ENCODE peak calls at places on chromosomes 1 and 21, in seven cellular contexts. X, P, L, F, A, K and W are unnamed samples.

GRCh38 chr1:169196566-169196965 is 90.1 kb downstream of the ATP1B1 start:
- DNase-seq in X (no peak), P (no peak), L (no peak), F (no peak), A (no peak), K (no peak), W (no peak)

GRCh38 chr1:66833112-66833511 is 32.0 kb upstream of the INSL5 start:
- DNase-seq in X (no peak), P (no peak), L (no peak), F (no peak), A (no peak), K (no peak), W (no peak)

GRCh38 chr1:29647581-29647980 is 411.3 kb downstream of the PTPRU start:
- DNase-seq in X (peak; percentile 5), P (no peak), L (no peak), F (no peak), A (no peak), K (no peak), W (no peak)

GRCh38 chr1:38728176-38728908 is 131.2 kb downstream of the RRAGC start:
- DNase-seq in X (peak; percentile 83), P (no peak), L (peak; percentile 56), F (no peak), A (peak; percentile 35), K (peak; percentile 69), W (no peak)

GRCh38 chr1:50358962-50359361 is 64.3 kb downstream of the DMRTA2 start:
- DNase-seq in X (no peak), P (no peak), L (no peak), F (no peak), A (no peak), K (no peak), W (no peak)

GRCh38 chr1:36155560-36156328 is at the start of gene MAP7D1:
- DNase-seq in X (peak; percentile 86), P (peak; percentile 91), L (peak; percentile 72), F (peak; percentile 93), A (no peak), K (peak; percentile 86), W (peak; percentile 87)

GRCh38 chr1:224340711-224341384 is 10.9 kb upstream of the NVL start:
- DNase-seq in X (peak; percentile 15), P (peak; percentile 37), L (no peak), F (peak; percentile 61), A (no peak), K (no peak), W (peak; percentile 70)

GRCh38 chr1:101436100-101436511 is 199.3 kb downstream of the S1PR1 start:
- DNase-seq in X (no peak), P (peak; percentile 81), L (no peak), F (no peak), A (no peak), K (no peak), W (no peak)

GRCh38 chr1:179831852-179832699 is 45.5 kb downstream of the TOR1AIP2 start:
- DNase-seq in X (peak; percentile 34), P (peak; percentile 26), L (no peak), F (peak; percentile 24), A (no peak), K (no peak), W (peak; percentile 42)

GRCh38 chr1:209650454-209650853 is 1.8 kb downstream of the LAMB3 start:
- DNase-seq in X (no peak), P (no peak), L (no peak), F (no peak), A (no peak), K (no peak), W (no peak)

GRCh38 chr1:234934611-234935033 is 194.0 kb downstream of the TOMM20 start:
- DNase-seq in X (peak; percentile 77), P (no peak), L (peak; percentile 80), F (peak; percentile 40), A (no peak), K (no peak), W (no peak)

GRCh38 chr1:235168375-235168774 is 7.3 kb upstream of the RBM34 start:
- DNase-seq in X (no peak), P (no peak), L (no peak), F (no peak), A (no peak), K (no peak), W (no peak)

GRCh38 chr1:56688522-56689026 is 43.5 kb downstream of the PRKAA2 start:
- DNase-seq in X (peak; percentile 39), P (peak; percentile 14), L (peak; percentile 71), F (no peak), A (no peak), K (no peak), W (no peak)

GRCh38 chr1:38527373-38527966 is 332.1 kb downstream of the RRAGC start:
- DNase-seq in X (no peak), P (peak; percentile 88), L (no peak), F (peak; percentile 79), A (no peak), K (no peak), W (no peak)

GRCh38 chr1:2204384-2205190 is 10.0 kb upstream of the FAAP20 start:
- DNase-seq in X (peak; percentile 87), P (no peak), L (no peak), F (no peak), A (no peak), K (peak; percentile 90), W (peak; percentile 82)

GRCh38 chr21:34204481-34205439 is 131.4 kb downstream of the MRPS6 start:
- DNase-seq in X (no peak), P (no peak), L (no peak), F (no peak), A (no peak), K (no peak), W (no peak)

GRCh38 chr1:174000274-174000852 is 21.8 kb downstream of the RC3H1 start:
- DNase-seq in X (no peak), P (no peak), L (peak; percentile 30), F (no peak), A (no peak), K (no peak), W (no peak)

GRCh38 chr1:206725053-206725963 is 40.6 kb downstream of the MAPKAPK2 start:
- DNase-seq in X (peak; percentile 48), P (peak; percentile 78), L (no peak), F (peak; percentile 80), A (no peak), K (no peak), W (no peak)
- TF ChIP-seq CTCF in X (peak; percentile 77), P (peak; percentile 80), L (peak; percentile 88), F (peak; percentile 49), A (peak; percentile 79), K (peak; percentile 31), W (peak; percentile 71)

DNA sequence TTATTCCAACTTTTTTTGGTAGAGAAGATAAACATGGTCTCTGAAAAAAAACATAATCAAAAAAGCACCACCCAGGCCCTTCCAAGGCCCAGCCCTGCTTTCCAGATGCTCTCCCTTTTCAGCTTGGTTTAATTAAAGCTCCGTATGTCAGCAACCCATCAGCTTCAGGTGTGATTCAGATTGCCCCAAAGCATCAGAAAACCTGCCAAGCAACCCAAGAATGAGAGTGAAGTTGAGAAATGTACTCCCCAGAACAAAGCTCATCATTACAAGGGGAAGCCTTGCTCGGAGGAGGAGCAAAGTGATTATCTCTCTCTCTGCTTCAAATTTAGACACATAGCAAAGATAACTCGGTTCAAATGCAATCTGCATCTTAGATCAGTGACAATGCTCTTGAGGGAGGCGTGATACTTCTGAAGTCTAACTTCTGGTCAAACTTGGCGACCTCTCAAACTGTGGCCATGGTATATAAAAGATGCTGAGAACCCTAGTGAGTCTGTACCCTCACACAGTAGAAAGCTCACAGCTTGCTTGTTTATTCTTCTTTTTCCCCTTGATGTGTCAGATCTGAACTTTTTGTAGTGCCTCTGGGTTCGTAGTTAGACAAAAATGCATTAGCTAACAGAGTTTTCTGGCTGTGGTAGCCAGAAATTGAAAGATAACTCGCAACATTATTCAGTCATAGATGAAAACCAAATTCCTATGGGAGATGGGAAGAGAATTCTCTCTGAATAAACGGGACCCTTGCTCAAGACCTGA is 63.3 kb upstream of the ZC3H11B start:
- DNase-seq in X (no peak), P (no peak), L (peak; percentile 70), F (no peak), A (no peak), K (no peak), W (no peak)
- TF ChIP-seq CTCF in X (no peak), P (no peak), L (no peak), F (no peak), A (no peak), K (no peak), W (no peak)

GRCh38 chr1:9084883-9085282 is 15.4 kb upstream of the SLC2A5 start:
- DNase-seq in X (peak; percentile 43), P (no peak), L (peak; percentile 9), F (no peak), A (no peak), K (no peak), W (no peak)
- TF ChIP-seq CTCF in X (no peak), P (no peak), L (no peak), F (no peak), A (no peak), K (no peak), W (no peak)

GRCh38 chr1:159889202-159889601 is 10.8 kb downstream of the CFAP45 start:
- DNase-seq in X (no peak), P (peak; percentile 58), L (no peak), F (peak; percentile 33), A (no peak), K (no peak), W (no peak)

GRCh38 chr1:159892944-159893343 is 7.0 kb downstream of the CFAP45 start:
- DNase-seq in X (no peak), P (no peak), L (no peak), F (no peak), A (no peak), K (no peak), W (no peak)

GRCh38 chr1:159891275-159892157 is 8.4 kb downstream of the CFAP45 start:
- DNase-seq in X (peak; percentile 89), P (peak; percentile 89), L (peak; percentile 86), F (peak; percentile 93), A (peak; percentile 61), K (peak; percentile 74), W (no peak)

GRCh38 chr1:159884296-159884695 is 15.7 kb downstream of the CFAP45 start:
- DNase-seq in X (no peak), P (no peak), L (no peak), F (peak; percentile 13), A (no peak), K (no peak), W (no peak)

GRCh38 chr1:159889821-159890252 is 10.1 kb downstream of the CFAP45 start:
- DNase-seq in X (peak; percentile 88), P (peak; percentile 82), L (peak; percentile 67), F (no peak), A (peak; percentile 82), K (no peak), W (no peak)
- TF ChIP-seq CTCF in X (no peak), P (no peak), L (peak; percentile 12), F (no peak), A (no peak), K (no peak), W (no peak)

GRCh38 chr1:230319014-230319747 is 107.0 kb downstream of the PGBD5 start:
- DNase-seq in X (no peak), P (no peak), L (no peak), F (no peak), A (no peak), K (no peak), W (no peak)
- TF ChIP-seq CTCF in X (no peak), P (no peak), L (no peak), F (no peak), A (no peak), K (no peak), W (no peak)